ENCODE peak calls at places on chromosomes 7 and 10, in four cellular contexts. G is K562, U is H1, V is HepG2. Z is an unnamed sample.

GRCh38 chr10:1778570-1778969 is 41.2 kb upstream of the ADARB2 start:
- DNase-seq in G (no peak), U (no peak), V (no peak), Z (no peak)

GRCh38 chr10:69406302-69406811 is 10.4 kb downstream of the TACR2 start:
- DNase-seq in G (no peak), U (no peak), V (no peak), Z (no peak)

GRCh38 chr10:22761569-22762220 is 47.3 kb upstream of the PIP4K2A start:
- DNase-seq in G (no peak), U (no peak), V (no peak), Z (no peak)

GRCh38 chr10:8331387-8331786 is 276.9 kb downstream of the GATA3 start:
- DNase-seq in G (no peak), U (no peak), V (no peak), Z (no peak)

GRCh38 chr7:55469271-55469681 is 103.0 kb downstream of the VOPP1 start:
- DNase-seq in G (no peak), U (no peak), V (no peak), Z (no peak)

GRCh38 chr10:101646369-101646768 is 48.6 kb downstream of the FBXW4 start:
- DNase-seq in G (no peak), U (no peak), V (no peak), Z (no peak)

GRCh38 chr7:133945497-133945896 is 181.6 kb upstream of the LRGUK start:
- DNase-seq in G (no peak), U (no peak), V (no peak), Z (no peak)

GRCh38 chr10:11345224-11346054 is 266.0 kb downstream of the USP6NL start:
- DNase-seq in G (no peak), U (peak; percentile 51), V (peak; percentile 4), Z (peak; percentile 61)

GRCh38 chr7:2008101-2008935 is 224.4 kb downstream of the MAD1L1 start:
- DNase-seq in G (no peak), U (no peak), V (no peak), Z (no peak)

GRCh38 chr7:134920026-134920758 is 66.1 kb upstream of the AGBL3 start:
- DNase-seq in G (no peak), U (no peak), V (no peak), Z (no peak)

GRCh38 chr7:78326870-78327269 is 528.3 kb downstream of the PHTF2 start:
- DNase-seq in G (no peak), U (no peak), V (no peak), Z (no peak)

GRCh38 chr10:30058570-30059132 is 735 bp downstream of the JCAD start:
- DNase-seq in G (no peak), U (no peak), V (no peak), Z (no peak)

GRCh38 chr10:5476918-5477525 is 22.3 kb downstream of the CALML5 start:
- DNase-seq in G (no peak), U (no peak), V (no peak), Z (no peak)

GRCh38 chr7:36514289-36515243 is 124.9 kb downstream of the ANLN start:
- DNase-seq in G (no peak), U (no peak), V (no peak), Z (no peak)

GRCh38 chr10:4503076-4503475 is 322.9 kb upstream of the AKR1E2 start:
- DNase-seq in G (no peak), U (no peak), V (no peak), Z (no peak)

GRCh38 chr7:140342732-140343514 is 55.4 kb downstream of the SLC37A3 start:
- DNase-seq in G (peak; percentile 59), U (no peak), V (peak; percentile 29), Z (peak; percentile 8)

GRCh38 chr7:155228459-155228845 is 69.2 kb upstream of the INSIG1 start:
- DNase-seq in G (no peak), U (no peak), V (no peak), Z (no peak)

GRCh38 chr10:113712755-113713154 is 33.0 kb downstream of the CASP7 start:
- DNase-seq in G (no peak), U (peak; percentile 17), V (no peak), Z (no peak)

GRCh38 chr10:26090762-26091161 is 125.8 kb upstream of the GAD2 start:
- DNase-seq in G (no peak), U (no peak), V (no peak), Z (no peak)

GRCh38 chr7:131039836-131040235 is 287.8 kb upstream of the MKLN1 start:
- DNase-seq in G (no peak), U (no peak), V (no peak), Z (no peak)

GRCh38 chr7:7972927-7973594 is 4.5 kb downstream of the GLCCI1 start:
- DNase-seq in G (no peak), U (no peak), V (no peak), Z (no peak)

GRCh38 chr7:2223321-2223720 is 9.4 kb downstream of the MAD1L1 start:
- DNase-seq in G (no peak), U (no peak), V (no peak), Z (no peak)

GRCh38 chr7:17046666-17047065 is 164.9 kb upstream of the AGR3 start:
- DNase-seq in G (no peak), U (no peak), V (no peak), Z (no peak)

DNA sequence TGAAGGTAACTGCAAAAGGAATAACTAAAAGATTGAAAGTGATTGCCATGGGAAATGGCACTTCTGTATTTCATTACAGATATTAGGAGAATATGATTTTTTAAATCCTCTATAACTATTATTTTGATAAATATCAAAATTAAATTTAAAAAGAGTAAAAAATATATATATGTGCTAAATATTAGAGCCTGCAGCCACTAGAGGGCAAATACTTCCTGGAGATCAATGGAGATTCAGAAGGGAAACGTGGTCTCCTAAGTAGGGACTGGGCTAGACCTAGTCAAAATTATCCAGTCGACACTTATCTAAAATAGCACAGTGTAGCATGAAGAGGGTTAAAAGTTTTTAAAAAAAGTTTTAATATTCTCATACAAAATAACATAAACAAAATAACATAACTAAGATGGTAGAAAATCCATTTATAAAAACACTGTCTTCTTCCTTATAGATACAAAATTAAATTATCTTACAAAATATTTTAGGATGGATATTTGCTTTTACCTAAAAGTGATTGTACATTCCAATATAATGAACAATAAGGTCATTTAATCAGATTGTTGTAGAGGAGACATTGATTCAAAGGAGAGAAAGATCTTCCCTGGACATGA is 434.3 kb downstream of the MDFIC start:
- DNase-seq in G (no peak), U (no peak), V (peak; percentile 9), Z (peak; percentile 21)
- H3K9ac ChIP-seq in G (no peak overlapping the region), U (no peak overlapping the region), V (no peak overlapping the region), Z (no peak overlapping the region)

DNA sequence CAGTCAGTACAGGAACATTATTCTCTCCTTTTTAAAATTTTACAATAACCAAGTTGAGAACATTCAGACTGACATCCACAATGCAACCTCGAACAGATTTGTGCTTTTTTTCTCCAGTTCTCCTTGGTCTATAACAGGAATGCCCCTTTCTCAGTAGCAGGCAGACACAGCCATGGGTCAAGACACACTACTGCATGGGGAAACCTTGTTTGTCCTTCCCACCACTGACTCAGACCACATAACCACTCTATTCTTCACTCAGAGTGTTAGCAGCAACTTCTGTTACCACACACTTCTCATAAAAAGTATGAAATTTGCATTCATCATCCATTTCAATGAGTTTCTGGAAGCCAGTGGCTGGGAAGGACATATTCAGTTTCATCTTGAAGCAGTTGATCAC is 421.7 kb downstream of the ADRA2A start:
- DNase-seq in G (no peak), U (no peak), V (no peak), Z (no peak)
- TF ChIP-seq SP1 in G (no peak), U (no peak), V (no peak), Z (no peak)

GRCh38 chr7:66178258-66178657 is 26.9 kb upstream of the TPST1 start:
- DNase-seq in G (no peak), U (no peak), V (no peak), Z (no peak)

GRCh38 chr7:66169616-66170015 is 35.5 kb upstream of the TPST1 start:
- DNase-seq in G (no peak), U (no peak), V (no peak), Z (no peak)

GRCh38 chr7:66176914-66177313 is 28.2 kb upstream of the TPST1 start:
- DNase-seq in G (no peak), U (no peak), V (no peak), Z (no peak)

GRCh38 chr7:66167773-66168367 is 37.3 kb upstream of the TPST1 start:
- DNase-seq in G (no peak), U (no peak), V (peak; percentile 31), Z (no peak)

DNA sequence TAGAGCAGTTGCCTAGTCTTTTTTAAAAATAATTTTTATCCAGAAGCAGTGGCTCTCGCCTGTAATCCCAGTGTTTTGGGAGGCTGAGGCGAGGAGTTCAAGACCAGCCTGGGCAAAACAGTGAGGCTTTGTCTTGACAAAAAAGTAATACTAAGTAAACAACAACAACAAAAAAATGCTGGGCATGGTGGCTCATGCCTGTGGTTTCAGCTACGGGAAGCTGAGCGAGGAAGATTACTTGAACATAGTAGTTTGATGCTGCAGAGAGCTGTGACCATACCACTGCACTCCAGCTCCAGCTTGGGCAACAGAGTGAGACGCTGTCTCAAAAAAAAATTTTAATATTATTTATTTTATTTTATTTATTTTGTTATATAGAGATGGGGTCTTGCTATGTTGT is 31.3 kb upstream of the TPST1 start:
- DNase-seq in G (no peak), U (no peak), V (no peak), Z (no peak)
- TF ChIP-seq FOSL1 in G (no peak), U (no peak), V (no peak), Z (no peak)

GRCh38 chr7:32427769-32428291 is 62.4 kb downstream of the LSM5 start:
- DNase-seq in G (peak; percentile 70), U (peak; percentile 87), V (peak; percentile 62), Z (peak; percentile 21)
- H3K9ac ChIP-seq in G (no peak overlapping the region), U (no peak overlapping the region), V (no peak overlapping the region), Z (no peak overlapping the region)

DNA sequence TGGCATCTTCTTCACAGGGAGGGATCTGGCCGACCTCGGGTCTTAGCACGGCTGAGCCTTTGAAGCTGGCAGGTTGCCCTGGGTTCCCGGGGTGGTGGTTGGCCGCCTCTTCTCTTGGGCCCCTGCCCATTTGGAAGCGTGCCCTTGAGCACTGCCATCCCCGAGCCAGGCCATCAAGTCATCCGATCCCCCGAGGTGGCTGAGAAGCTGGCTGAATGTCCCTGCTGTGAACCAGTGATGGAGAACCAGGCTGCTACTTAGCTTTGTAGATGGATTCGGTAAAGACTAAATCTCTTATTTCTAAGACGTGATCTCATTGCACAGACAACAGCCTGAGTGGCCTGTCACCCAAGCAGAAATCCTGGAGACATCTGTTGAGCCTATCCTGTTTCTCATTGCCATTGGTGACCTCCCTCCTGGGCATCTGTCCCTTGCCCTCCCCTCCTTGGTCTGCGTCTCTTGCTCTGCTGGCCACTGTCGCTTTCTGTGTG is 74.3 kb downstream of the GRK5 start:
- DNase-seq in G (no peak), U (no peak), V (no peak), Z (no peak)
- TF ChIP-seq SP1 in G (no peak), U (no peak), V (no peak), Z (no peak)

DNA sequence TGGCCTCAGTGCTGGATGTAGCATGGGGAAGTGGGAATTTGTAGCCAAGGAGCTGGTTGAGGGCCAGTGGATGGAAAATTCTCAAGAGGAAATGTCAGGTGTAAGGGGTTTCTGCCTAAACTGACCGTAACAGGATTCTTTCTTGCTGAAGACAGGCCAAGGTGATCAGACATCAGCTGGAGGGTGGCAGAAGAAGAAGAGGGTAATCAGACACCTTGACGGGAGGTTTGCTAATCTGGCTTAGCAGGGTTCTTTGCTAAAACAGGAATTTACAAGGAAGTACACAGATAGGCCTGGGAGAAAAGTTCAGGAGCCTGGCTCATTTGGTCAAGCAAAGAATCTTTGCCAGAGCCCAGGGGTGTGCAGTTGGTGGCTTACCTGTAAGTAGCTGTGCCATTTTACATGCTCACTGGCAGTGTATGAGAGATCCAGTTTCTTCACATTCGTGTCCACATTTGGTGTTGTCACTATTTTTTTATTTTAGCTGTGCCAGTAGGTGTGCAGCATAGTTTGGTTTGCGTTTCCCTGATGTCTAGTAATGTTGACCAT is 73.7 kb downstream of the BMPR1A start:
- DNase-seq in G (no peak), U (no peak), V (no peak), Z (no peak)
- TF ChIP-seq FOSL1 in G (no peak), U (no peak), V (no peak), Z (no peak)

GRCh38 chr7:129519464-129519863 is 17.1 kb downstream of the SMKR1 start:
- DNase-seq in G (no peak), U (no peak), V (no peak), Z (no peak)
- H3K9ac ChIP-seq in G (no peak overlapping the region), U (no peak overlapping the region), V (no peak overlapping the region), Z (no peak overlapping the region)

Z was measured in HCT116.